ENCODE peak calls at places on chromosomes 3 and 15, in ten cellular contexts. B, R, X, V, C, Y, W, G, P and L are unnamed samples. For H3K4me1, the result is how much of the 10 kb centered on the place peaks cover.

GRCh38 chr15:61256231-61256630 is 27.1 kb upstream of the RORA start:
- DNase-seq in V (no peak), B (no peak), Y (no peak), C (no peak), G (no peak), W (no peak), X (no peak), R (no peak), P (no peak), L (no peak)

GRCh38 chr3:55726501-55726775 is 239.3 kb upstream of the WNT5A start:
- DNase-seq in V (no peak), W (no peak), X (no peak), P (no peak), R (no peak), C (no peak), G (no peak), B (no peak), Y (no peak), L (no peak)

GRCh38 chr3:98522538-98523281 is at the start of gene CLDND1:
- DNase-seq in P (peak), B (peak), Y (peak), V (peak), X (peak), W (peak), C (peak), R (peak), G (peak), L (peak)

GRCh38 chr15:38474155-38474757 is 20.3 kb downstream of the FAM98B start:
- DNase-seq in C (no peak), Y (peak), B (no peak), X (peak), G (no peak), R (peak), W (peak), V (peak), P (no peak), L (no peak)

GRCh38 chr3:5220667-5221431 is 33.3 kb downstream of the EDEM1 start:
- DNase-seq in C (no peak), Y (no peak), G (no peak), X (no peak), W (no peak), V (no peak), B (no peak), R (no peak), P (no peak), L (no peak)

GRCh38 chr15:69744421-69745162 is 292.0 kb downstream of the RPLP1 start:
- DNase-seq in X (no peak), V (no peak), B (no peak), Y (no peak), R (no peak), C (no peak), G (no peak), W (no peak), P (no peak), L (no peak)

GRCh38 chr15:100692671-100693070 is 90.3 kb downstream of the ASB7 start:
- DNase-seq in X (no peak), P (no peak), V (no peak), R (no peak), B (no peak), C (no peak), W (no peak), G (no peak), Y (no peak), L (no peak)

GRCh38 chr3:99708207-99708745 is 69.9 kb downstream of the COL8A1 start:
- DNase-seq in G (no peak), V (no peak), B (no peak), R (no peak), Y (no peak), C (no peak), W (no peak), P (no peak), X (no peak), L (no peak)

GRCh38 chr3:126111566-126112475 is 27.9 kb upstream of the SLC41A3 start:
- DNase-seq in G (no peak), Y (no peak), R (no peak), W (no peak), C (no peak), V (no peak), P (no peak), B (no peak), X (no peak), L (no peak)

GRCh38 chr15:31605467-31605931 is 278.9 kb downstream of the KLF13 start:
- DNase-seq in G (no peak), P (no peak), X (no peak), C (no peak), W (peak), B (peak), R (no peak), Y (no peak), V (no peak), L (no peak)

GRCh38 chr3:102069211-102069662 is 219.9 kb downstream of the NFKBIZ start:
- DNase-seq in X (no peak), P (no peak), R (no peak), B (no peak), W (no peak), V (peak), Y (no peak), G (no peak), C (no peak), L (no peak)

GRCh38 chr3:173396191-173397041 is 1.1 kb upstream of the NLGN1 start:
- DNase-seq in V (peak), Y (no peak), B (no peak), X (no peak), W (no peak), R (no peak), C (no peak), P (no peak), G (no peak), L (no peak)

GRCh38 chr3:23209103-23209502 is 6.0 kb downstream of the UBE2E2 start:
- DNase-seq in W (no peak), C (no peak), R (no peak), X (no peak), P (no peak), G (no peak), V (no peak), B (no peak), Y (no peak), L (no peak)

GRCh38 chr3:12308517-12308916 is 19.6 kb downstream of the PPARG start:
- DNase-seq in G (no peak), P (no peak), X (no peak), B (no peak), W (no peak), C (no peak), Y (no peak), V (peak), R (no peak), L (no peak)

GRCh38 chr3:124664804-124665203 is 65.4 kb upstream of the UMPS start:
- DNase-seq in Y (peak), B (no peak), W (no peak), C (no peak), X (no peak), R (no peak), P (no peak), V (no peak), G (no peak), L (no peak)

GRCh38 chr15:84703808-84704207 is 12.1 kb downstream of the SEC11A start:
- DNase-seq in Y (no peak), W (no peak), G (no peak), P (no peak), V (no peak), B (no peak), X (no peak), C (no peak), R (no peak), L (no peak)

GRCh38 chr3:36511761-36512496 is 131.6 kb downstream of the STAC start:
- DNase-seq in Y (no peak), X (no peak), G (no peak), V (no peak), P (no peak), W (no peak), R (no peak), B (no peak), C (no peak), L (no peak)

GRCh38 chr3:39148116-39149058 is 5.0 kb downstream of the CSRNP1 start:
- DNase-seq in V (peak), G (no peak), C (no peak), P (no peak), W (no peak), Y (no peak), X (no peak), B (no peak), R (no peak), L (no peak)

GRCh38 chr3:133259767-133260166 is 140.1 kb upstream of the BFSP2 start:
- DNase-seq in G (no peak), V (no peak), X (no peak), P (no peak), B (no peak), W (no peak), Y (no peak), C (no peak), R (no peak), L (no peak)

GRCh38 chr3:84980011-84980410 is 21.2 kb downstream of the CADM2 start:
- DNase-seq in V (no peak), X (no peak), Y (no peak), B (peak), P (no peak), G (no peak), C (no peak), R (no peak), W (no peak), L (no peak)

GRCh38 chr3:57727096-57727495 is 29.0 kb upstream of the SLMAP start:
- DNase-seq in G (no peak), W (no peak), X (no peak), C (no peak), P (no peak), Y (no peak), R (no peak), V (no peak), B (no peak), L (no peak)

DNA sequence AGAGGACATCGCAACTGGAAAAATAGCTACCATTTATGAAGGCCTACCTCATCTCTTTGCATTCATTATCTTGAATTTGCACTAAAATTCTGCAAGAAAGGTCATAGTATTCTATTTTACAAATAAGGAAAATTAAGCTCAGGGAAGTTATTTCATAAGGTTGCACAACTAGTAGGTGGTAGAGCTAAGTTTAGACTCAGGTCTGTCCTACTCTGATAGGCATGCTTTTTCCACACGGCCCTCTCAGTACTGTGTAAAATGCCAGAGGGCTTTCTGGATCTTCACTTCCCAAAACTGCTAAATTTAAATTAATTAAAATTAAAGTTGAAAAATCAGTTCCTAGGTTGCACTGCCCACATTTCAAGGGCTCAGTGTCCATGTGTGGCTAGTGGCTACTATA is 18.3 kb downstream of the MAP2K1 start:
- DNase-seq in V (no peak), C (no peak), X (no peak), P (no peak), G (no peak), R (no peak), W (no peak), B (no peak), Y (no peak), L (no peak)
- H3K4me1 ChIP-seq in V (under half), C (under half), X (half or more), P (half or more), G (under half), R (half or more), W (under half), B (under half), Y (under half), L (under half)

DNA sequence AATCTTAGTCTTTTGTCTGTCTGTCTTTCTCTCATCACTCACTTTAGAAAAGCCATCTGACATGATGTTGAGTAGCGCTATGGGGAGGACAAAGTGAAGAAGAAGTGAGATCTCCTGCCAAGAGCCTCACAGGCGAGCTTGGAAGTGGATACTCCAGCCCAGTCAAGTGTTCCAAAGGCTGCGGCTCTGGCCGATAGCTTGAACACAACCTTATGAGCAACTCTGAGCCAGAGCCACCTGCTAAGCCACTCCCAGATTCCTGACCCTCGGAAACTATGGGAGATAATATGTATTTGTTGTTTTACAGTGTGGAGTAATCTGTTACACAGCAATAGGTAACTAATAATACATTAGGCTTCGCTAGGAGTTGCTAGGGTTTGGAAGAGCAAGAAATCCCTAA is 76.2 kb downstream of the MB21D2 start:
- DNase-seq in G (no peak), B (no peak), C (no peak), X (no peak), V (no peak), P (no peak), W (peak), R (no peak), Y (no peak), L (no peak)
- H3K4me1 ChIP-seq in G (under half), B (under half), C (under half), X (under half), V (under half), P (under half), W (under half), R (under half), Y (under half), L (under half)

GRCh38 chr3:149990423-149990953 is 19.8 kb upstream of the PFN2 start:
- DNase-seq in X (no peak), W (no peak), V (no peak), G (no peak), B (no peak), Y (no peak), C (no peak), P (no peak), R (no peak), L (no peak)
- H3K4me1 ChIP-seq in X (under half), W (under half), V (under half), G (under half), B (under half), Y (under half), C (under half), P (under half), R (under half), L (under half)

DNA sequence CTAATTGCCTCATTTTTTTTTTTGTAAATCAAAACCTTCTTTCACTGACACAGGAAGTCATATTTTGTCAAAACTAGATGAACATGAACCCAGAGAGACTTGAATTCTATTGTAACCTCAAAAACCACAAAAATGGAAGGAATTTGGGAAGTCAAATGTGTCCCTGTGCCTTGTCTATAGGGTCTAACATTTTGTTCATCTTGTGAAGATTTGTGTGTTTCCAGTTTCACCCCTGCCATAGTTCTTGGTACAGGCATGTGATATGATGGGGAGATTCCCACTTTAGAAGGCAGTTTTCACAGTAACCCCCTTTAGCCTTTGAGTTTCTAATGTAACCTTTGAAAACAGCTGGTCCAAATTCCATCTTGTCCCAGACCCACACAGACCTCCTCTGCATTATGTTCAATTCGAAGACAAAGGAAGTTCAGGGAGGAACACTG is 318.5 kb upstream of the ADAMTS9 start:
- DNase-seq in X (no peak), Y (no peak), R (no peak), W (no peak), B (no peak), P (no peak), G (no peak), C (no peak), V (no peak), L (no peak)
- H3K4me1 ChIP-seq in X (under half), Y (under half), R (under half), W (under half), B (under half), P (under half), G (under half), C (under half), V (under half), L (under half)

DNA sequence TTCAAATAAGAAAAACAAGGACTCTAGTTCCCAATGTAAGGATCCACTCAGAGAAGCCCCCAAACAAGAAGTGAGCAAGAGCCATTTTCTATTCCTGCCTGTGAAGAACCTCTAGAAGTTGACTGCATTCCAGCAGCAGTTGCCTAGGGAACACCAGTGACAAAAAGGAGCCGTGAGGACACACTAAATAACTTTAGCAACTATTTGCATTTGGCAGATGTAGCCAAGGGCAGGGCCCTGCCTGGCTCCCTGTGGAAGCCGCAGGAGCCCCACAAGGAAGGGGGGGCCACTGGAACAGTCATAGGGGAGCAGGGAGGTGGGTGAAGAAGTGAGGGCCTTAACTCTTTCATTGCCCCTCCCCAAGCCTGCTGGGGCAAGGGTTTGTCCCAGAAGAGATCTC is 470.2 kb upstream of the PROK2 start:
- DNase-seq in R (no peak), V (no peak), B (no peak), X (no peak), P (no peak), W (no peak), G (no peak), C (no peak), Y (peak), L (no peak)
- H3K4me1 ChIP-seq in R (under half), V (under half), B (under half), X (under half), P (under half), W (under half), G (under half), C (under half), Y (under half), L (under half)

GRCh38 chr3:129000742-129001100 is 383 bp upstream of the EFCC1 start:
- DNase-seq in X (no peak), Y (no peak), W (no peak), V (peak), R (no peak), G (no peak), P (no peak), C (no peak), B (no peak), L (no peak)

GRCh38 chr3:129002573-129003569 is 1.8 kb downstream of the EFCC1 start:
- DNase-seq in R (no peak), C (no peak), G (no peak), V (no peak), B (no peak), W (no peak), Y (no peak), P (no peak), X (no peak), L (no peak)

GRCh38 chr3:129001101-129001816 is at the start of gene EFCC1:
- DNase-seq in G (peak), X (no peak), Y (no peak), R (no peak), W (no peak), C (no peak), P (no peak), B (peak), V (peak), L (peak)

GRCh38 chr3:129003578-129004112 is 2.5 kb downstream of the EFCC1 start:
- DNase-seq in Y (peak), R (peak), B (no peak), W (peak), P (peak), C (no peak), X (peak), V (no peak), G (no peak), L (no peak)

GRCh38 chr3:129001817-129002572 is 891 bp downstream of the EFCC1 start:
- DNase-seq in B (no peak), Y (no peak), G (no peak), P (no peak), W (no peak), C (no peak), X (no peak), V (peak), R (no peak), L (no peak)
- H3K4me1 ChIP-seq in B (under half), Y (under half), G (under half), P (under half), W (under half), C (half or more), X (under half), V (under half), R (under half), L (under half)

GRCh38 chr3:46278816-46279672 is 36.8 kb downstream of the CCR3 start:
- DNase-seq in X (no peak), V (no peak), B (no peak), G (no peak), Y (no peak), R (no peak), C (no peak), W (no peak), P (no peak), L (no peak)
- H3K4me1 ChIP-seq in X (half or more), V (under half), B (under half), G (under half), Y (under half), R (under half), C (under half), W (under half), P (half or more), L (under half)

GRCh38 chr3:112675349-112675748 is 34.4 kb upstream of the CCDC80 start:
- DNase-seq in R (no peak), G (no peak), B (no peak), P (no peak), W (no peak), Y (no peak), C (no peak), V (no peak), X (no peak), L (no peak)
- H3K4me1 ChIP-seq in R (under half), G (under half), B (under half), P (half or more), W (under half), Y (under half), C (half or more), V (under half), X (half or more), L (under half)

GRCh38 chr15:33675246-33675645 is 293.1 kb upstream of the CHRM5 start:
- DNase-seq in W (no peak), C (no peak), Y (no peak), R (no peak), X (no peak), G (no peak), B (no peak), V (peak), P (no peak), L (no peak)

GRCh38 chr15:33671456-33671855 is 296.8 kb upstream of the CHRM5 start:
- DNase-seq in R (no peak), Y (no peak), B (no peak), V (no peak), P (no peak), G (no peak), W (no peak), C (no peak), X (no peak), L (no peak)

DNA sequence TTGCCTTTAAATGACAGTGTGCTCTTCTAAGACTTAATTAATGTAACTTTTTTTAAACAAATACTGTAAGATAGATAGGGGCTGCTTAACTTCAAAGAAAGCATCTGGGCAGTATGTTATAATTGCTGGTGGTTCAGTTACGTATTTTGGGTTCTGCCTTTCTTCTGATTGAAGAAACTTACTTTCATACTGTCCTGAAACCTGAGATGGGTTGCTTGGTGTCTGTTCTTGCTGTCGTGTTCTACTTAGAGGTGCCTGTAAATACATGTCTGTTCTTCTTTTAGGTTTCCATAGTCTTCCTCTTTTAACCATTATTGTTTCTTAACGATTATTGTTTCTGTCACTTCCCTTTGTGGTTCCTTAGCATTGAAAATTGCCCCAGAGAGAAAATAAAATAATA is 297.7 kb upstream of the CHRM5 start:
- DNase-seq in X (no peak), G (no peak), W (no peak), P (no peak), V (no peak), B (no peak), Y (no peak), C (no peak), R (no peak), L (no peak)
- H3K4me1 ChIP-seq in X (under half), G (under half), W (under half), P (under half), V (under half), B (under half), Y (under half), C (under half), R (under half), L (under half)

GRCh38 chr15:75694241-75695182 is 18.1 kb downstream of the CSPG4 start:
- DNase-seq in X (no peak), Y (peak), C (peak), V (peak), R (no peak), W (peak), G (peak), B (peak), P (no peak), L (peak)
- H3K4me1 ChIP-seq in X (under half), Y (under half), C (half or more), V (under half), R (under half), W (under half), G (under half), B (under half), P (under half), L (under half)